ENCODE peak calls at places on chromosomes 12 and 14, in ten cellular contexts. G, K, R, S, Y, E, C, I, Z and O are unnamed samples.

GRCh38 chr14:38291681-38292459 is 36.0 kb upstream of the CLEC14A start:
- DNase-seq in G (no peak), K (no peak), R (no peak), S (no peak), Y (no peak), E (peak; percentile 57), C (no peak), I (no peak), Z (peak; percentile 16), O (no peak)

GRCh38 chr12:112126000-112126431 is 656 bp downstream of the TRAFD1 start:
- DNase-seq in G (no peak), K (no peak), R (peak; percentile 14), S (no peak), Y (no peak), E (peak; percentile 14), C (no peak), I (no peak), Z (no peak), O (no peak)

GRCh38 chr12:16939871-16940306 is 333.9 kb upstream of the LMO3 start:
- DNase-seq in G (peak; percentile 50), K (no peak), R (no peak), S (peak; percentile 5), Y (no peak), E (peak; percentile 57), C (no peak), I (no peak), Z (peak; percentile 46), O (no peak)

GRCh38 chr14:100076630-100077029 is 11.4 kb downstream of the EVL start:
- DNase-seq in G (peak; percentile 43), K (no peak), R (no peak), S (no peak), Y (no peak), E (peak; percentile 35), C (no peak), I (no peak), Z (peak; percentile 77), O (no peak)

GRCh38 chr12:8031872-8032241 is 659 bp upstream of the FOXJ2 start:
- DNase-seq in G (no peak), K (no peak), R (no peak), S (no peak), Y (no peak), E (peak; percentile 23), C (no peak), I (no peak), Z (no peak), O (no peak)

GRCh38 chr12:27300251-27300650 is 32.4 kb upstream of the BMAL2 start:
- DNase-seq in G (no peak), K (no peak), R (no peak), S (no peak), Y (no peak), E (no peak), C (no peak), I (no peak), Z (no peak), O (no peak)

GRCh38 chr14:49879683-49880204 is 13.1 kb upstream of the ARF6 start:
- DNase-seq in G (peak; percentile 31), K (no peak), R (no peak), S (peak; percentile 83), Y (no peak), E (peak; percentile 64), C (no peak), I (no peak), Z (peak; percentile 51), O (no peak)

GRCh38 chr12:117143008-117143532 is 43.9 kb upstream of the TESC start:
- DNase-seq in G (peak; percentile 27), K (no peak), R (no peak), S (no peak), Y (peak; percentile 48), E (no peak), C (no peak), I (no peak), Z (no peak), O (no peak)

GRCh38 chr12:123267991-123268843 is 3.4 kb downstream of the CDK2AP1 start:
- DNase-seq in G (no peak), K (peak; percentile 55), R (peak; percentile 92), S (no peak), Y (no peak), E (peak; percentile 51), C (no peak), I (no peak), Z (no peak), O (no peak)

GRCh38 chr14:51014625-51015024 is 70.3 kb upstream of the PYGL start:
- DNase-seq in G (no peak), K (no peak), R (no peak), S (no peak), Y (no peak), E (no peak), C (no peak), I (no peak), Z (no peak), O (no peak)

GRCh38 chr14:62097072-62097471 is 334.9 kb downstream of the SNAPC1 start:
- DNase-seq in G (peak; percentile 16), K (no peak), R (no peak), S (no peak), Y (no peak), E (no peak), C (no peak), I (no peak), Z (no peak), O (no peak)

GRCh38 chr14:54768501-54768900 is 134.1 kb downstream of the GCH1 start:
- DNase-seq in G (no peak), K (no peak), R (no peak), S (no peak), Y (no peak), E (no peak), C (no peak), I (no peak), Z (no peak), O (no peak)